ENCODE peak calls at places on chromosomes 4 and X, in ten cellular contexts. U is fibroblast of pulmonary artery; V is body of pancreas; A is bronchial epithelial cell; N is AG10803; Q is NT2/D1; S is right lobe of liver; C is AG04449; D is CD4-positive, CD25-positive, alpha-beta regulatory T cell; Z is epithelial cell of esophagus. F is an unnamed sample.

GRCh38 chr4:11376571-11376970 is 52.1 kb downstream of the HS3ST1 start:
- DNase-seq in N (no peak), S (no peak), V (no peak), U (no peak), C (no peak), Z (no peak), A (no peak), Q (no peak), D (no peak), F (no peak)

GRCh38 chr4:137952116-137952515 is 290.0 kb downstream of the SLC7A11 start:
- DNase-seq in S (no peak), C (no peak), U (no peak), N (peak; percentile 43), Q (no peak), Z (no peak), D (no peak), A (no peak), V (no peak), F (no peak)

GRCh38 chr4:7052923-7053715 is 9.9 kb downstream of the TADA2B start:
- DNase-seq in A (no peak), U (no peak), D (no peak), Z (no peak), S (peak; percentile 76), V (peak; percentile 35), Q (no peak), N (peak; percentile 41), C (no peak), F (no peak)

GRCh38 chrX:81957900-81958545 is 756.1 kb downstream of the SH3BGRL start:
- DNase-seq in C (no peak), Z (peak; percentile 18), S (no peak), V (peak; percentile 13), U (no peak), N (no peak), D (no peak), A (peak; percentile 4), Q (peak; percentile 36), F (no peak)

GRCh38 chr4:152939655-152940054 is 3.5 kb downstream of the FHDC1 start:
- DNase-seq in S (no peak), U (no peak), D (no peak), V (no peak), Q (no peak), A (no peak), N (no peak), Z (no peak), C (no peak), F (no peak)

GRCh38 chr4:121764702-121765367 is at the start of gene SMIM43:
- DNase-seq in N (peak; percentile 17), D (no peak), U (peak; percentile 20), C (no peak), S (no peak), Q (peak; percentile 13), V (no peak), A (no peak), Z (peak; percentile 44), F (no peak)

GRCh38 chr4:98661356-98662054 is 3.1 kb upstream of the TSPAN5 start:
- DNase-seq in C (no peak), Q (no peak), U (no peak), S (no peak), A (peak; percentile 98), V (no peak), N (no peak), Z (peak; percentile 96), D (no peak), F (no peak)

GRCh38 chrX:20529301-20529700 is 262.6 kb upstream of the RPS6KA3 start:
- DNase-seq in D (no peak), Q (no peak), N (no peak), Z (no peak), S (no peak), U (no peak), V (no peak), C (no peak), A (no peak), F (no peak)

DNA sequence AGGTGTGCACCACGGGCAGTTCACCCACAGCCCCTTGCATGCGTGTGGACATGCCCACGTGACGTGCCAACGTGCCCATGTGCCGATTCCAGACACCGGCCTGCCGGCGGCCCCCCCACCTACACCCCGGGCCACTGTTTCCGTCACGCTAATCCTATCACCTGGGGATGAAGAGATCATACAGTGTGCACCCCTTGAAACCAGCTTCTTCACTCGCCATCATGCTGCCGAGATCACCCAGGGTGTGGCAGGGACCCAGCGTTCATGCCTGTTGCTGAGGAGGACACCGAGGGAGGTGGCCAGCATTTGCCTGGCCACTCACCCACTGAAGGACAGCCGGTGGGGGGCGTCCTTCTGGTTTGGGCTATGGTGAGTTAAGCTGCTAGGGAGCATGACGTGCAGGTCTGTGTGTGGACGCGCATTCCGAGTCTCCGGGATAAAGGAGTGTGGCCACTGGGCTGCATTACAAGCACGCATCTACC is 14.1 kb downstream of the CTBP1 start:
- DNase-seq in N (no peak), U (no peak), V (no peak), S (peak; percentile 42), Q (no peak), A (no peak), D (no peak), Z (no peak), C (no peak), F (no peak)
- H3K4me3 ChIP-seq in N (no peak overlapping the region), U (no peak overlapping the region), V (no peak overlapping the region), S (no peak overlapping the region), Q (no peak overlapping the region), A (no peak overlapping the region), D (no peak overlapping the region), Z (no peak overlapping the region), C (no peak overlapping the region), F (no peak overlapping the region)

GRCh38 chr4:2819244-2820215 is 24.1 kb upstream of the ADD1 start:
- DNase-seq in V (no peak), A (no peak), D (no peak), S (peak; percentile 42), C (no peak), Q (no peak), U (no peak), N (no peak), Z (no peak), F (peak; percentile 28)

GRCh38 chr4:2817136-2817535 is 24.3 kb downstream of the SH3BP2 start:
- DNase-seq in S (peak; percentile 47), N (no peak), Q (no peak), V (no peak), A (no peak), C (no peak), D (no peak), U (no peak), Z (no peak), F (no peak)

GRCh38 chr4:2820216-2820982 is 23.2 kb upstream of the ADD1 start:
- DNase-seq in S (peak; percentile 45), D (no peak), C (no peak), Z (no peak), A (no peak), N (no peak), U (no peak), Q (no peak), V (no peak), F (peak; percentile 60)

GRCh38 chr4:2817701-2818350 is 24.9 kb downstream of the SH3BP2 start:
- DNase-seq in U (no peak), Q (no peak), N (no peak), V (peak; percentile 47), A (no peak), D (no peak), Z (peak; percentile 50), S (peak; percentile 58), C (no peak), F (peak; percentile 83)

GRCh38 chr4:2818351-2818939 is 25.2 kb upstream of the ADD1 start:
- DNase-seq in D (no peak), Q (no peak), C (no peak), S (peak; percentile 55), V (no peak), U (no peak), Z (no peak), N (no peak), A (no peak), F (no peak)
- H3K4me3 ChIP-seq in D (peak overlapping the region; percentile 32), Q (peak overlapping the region; percentile 71), C (peak overlapping the region; percentile 61), S (no peak overlapping the region), V (peak overlapping the region; percentile 46), U (peak overlapping the region; percentile 51), Z (peak overlapping the region; percentile 48), N (peak overlapping the region; percentile 45), A (peak overlapping the region; percentile 38), F (peak overlapping the region; percentile 40)

GRCh38 chrX:54920610-54921426 is at the start of gene TRO:
- DNase-seq in V (no peak), N (no peak), Z (no peak), Q (peak; percentile 32), U (no peak), D (no peak), C (no peak), A (no peak), S (peak; percentile 39), F (no peak)

GRCh38 chrX:54923376-54923775 is 2.8 kb downstream of the TRO start:
- DNase-seq in S (no peak), U (no peak), A (no peak), Z (no peak), Q (no peak), N (no peak), C (no peak), D (no peak), V (no peak), F (no peak)

GRCh38 chrX:54922547-54922946 is 1.9 kb downstream of the TRO start:
- DNase-seq in U (no peak), C (no peak), Q (no peak), D (no peak), N (no peak), A (no peak), Z (no peak), V (no peak), S (no peak), F (no peak)

GRCh38 chrX:54926978-54927377 is 6.4 kb downstream of the TRO start:
- DNase-seq in N (no peak), U (no peak), C (no peak), D (no peak), Q (no peak), V (no peak), Z (no peak), S (no peak), A (no peak), F (no peak)

DNA sequence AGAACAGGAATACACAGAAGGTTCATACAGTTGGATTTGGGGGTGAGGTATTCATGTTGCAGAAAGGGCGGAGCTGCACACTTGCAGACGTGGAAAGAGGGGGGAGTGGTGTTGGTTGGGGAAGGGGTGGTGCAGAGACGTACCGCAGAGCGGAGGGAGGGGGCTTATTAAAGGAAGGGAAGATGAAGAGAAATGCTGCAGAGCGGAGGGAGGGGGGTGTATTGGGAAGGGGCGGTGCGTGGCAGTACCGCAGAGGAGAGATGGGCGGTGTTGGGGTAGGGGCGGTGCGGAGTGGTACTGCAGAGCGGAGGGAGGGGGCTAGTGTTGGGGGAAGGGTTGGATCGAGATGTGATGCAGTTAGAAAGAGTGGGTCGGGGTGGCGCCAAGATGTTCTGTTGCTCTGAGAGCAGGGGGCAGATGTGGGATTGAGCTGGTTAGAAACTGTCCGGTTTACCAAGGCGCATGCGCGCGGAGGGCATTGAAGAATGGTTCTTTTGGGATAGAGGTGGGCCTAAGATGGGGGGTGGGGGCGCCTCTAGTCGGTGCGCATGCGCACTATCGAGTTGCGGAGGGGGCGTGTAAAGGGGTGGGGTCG is 900 bp downstream of the TRO start:
- DNase-seq in S (peak; percentile 57), Q (peak; percentile 43), C (peak; percentile 16), V (peak; percentile 39), N (peak; percentile 52), U (peak; percentile 79), Z (peak; percentile 15), D (peak; percentile 15), A (peak; percentile 0), F (peak; percentile 61)
- H3K4me3 ChIP-seq in S (peak overlapping the region; percentile 11), Q (peak overlapping the region; percentile 97), C (peak overlapping the region; percentile 77), V (peak overlapping the region; percentile 20), N (peak overlapping the region; percentile 68), U (peak overlapping the region; percentile 71), Z (peak overlapping the region; percentile 38), D (peak overlapping the region; percentile 66), A (peak overlapping the region; percentile 29), F (no peak overlapping the region)

DNA sequence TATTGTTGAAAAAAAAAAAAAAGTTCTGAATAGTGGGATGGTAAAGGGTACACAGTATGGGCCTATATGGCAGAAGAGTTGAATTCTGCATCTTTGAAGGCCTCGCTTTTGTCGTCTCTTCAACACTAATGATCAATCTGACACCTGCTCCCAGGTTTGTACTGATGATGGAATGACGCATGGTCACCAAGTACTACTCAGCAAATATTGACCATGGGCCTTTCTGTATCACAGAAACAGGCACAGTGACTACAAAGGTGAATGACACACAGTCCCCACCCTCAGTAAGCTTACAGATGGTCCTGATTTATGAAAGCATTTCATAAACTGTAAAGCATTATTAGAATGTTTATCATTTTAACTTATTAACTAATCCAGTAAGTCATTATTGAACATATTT is 152.6 kb downstream of the LDB2 start:
- DNase-seq in S (no peak), A (no peak), N (no peak), Q (no peak), Z (no peak), C (no peak), U (no peak), V (peak; percentile 8), D (no peak), F (no peak)
- H3K4me3 ChIP-seq in S (no peak overlapping the region), A (no peak overlapping the region), N (no peak overlapping the region), Q (no peak overlapping the region), Z (no peak overlapping the region), C (no peak overlapping the region), U (no peak overlapping the region), V (no peak overlapping the region), D (no peak overlapping the region), F (no peak overlapping the region)